ENCODE peak calls at places on chromosomes 7 and 10, in four cellular contexts. W is psoas muscle, N is NT2/D1, B is naive B cell. J is an unnamed sample.

GRCh38 chr7:70972693-70973092 is 159.3 kb upstream of the GALNT17 start:
- DNase-seq in W (no peak), B (no peak), N (no peak), J (no peak)

GRCh38 chr7:153910604-153911003 is 141.6 kb upstream of the DPP6 start:
- DNase-seq in B (no peak), W (no peak), N (no peak), J (no peak)

GRCh38 chr7:29968683-29969457 is 20.7 kb downstream of the SCRN1 start:
- DNase-seq in W (no peak), N (no peak), B (no peak), J (no peak)

GRCh38 chr10:125127110-125127509 is 33.3 kb downstream of the CTBP2 start:
- DNase-seq in W (peak), B (no peak), N (no peak), J (no peak)

GRCh38 chr7:47804767-47805545 is 143.3 kb downstream of the PKD1L1 start:
- DNase-seq in N (no peak), W (no peak), B (no peak), J (no peak)

GRCh38 chr10:108684431-108684830 is 1238.9 kb downstream of the XPNPEP1 start:
- DNase-seq in N (no peak), B (no peak), W (no peak), J (no peak)

GRCh38 chr7:108525327-108525984 is 479 bp downstream of the PNPLA8 start:
- DNase-seq in N (peak), W (no peak), B (no peak), J (no peak)

GRCh38 chr7:47636693-47637175 is 54.8 kb upstream of the TNS3 start:
- DNase-seq in N (no peak), W (no peak), B (no peak), J (no peak)

GRCh38 chr7:81445462-81445861 is 324.4 kb downstream of the HGF start:
- DNase-seq in N (no peak), B (no peak), W (no peak), J (no peak)

GRCh38 chr7:122896509-122896908 is 10.2 kb upstream of the CADPS2 start:
- DNase-seq in N (no peak), W (no peak), B (no peak), J (no peak)